ENCODE peak calls at places on chromosomes 13 and 19, in nine cellular contexts. One of them, this sample, is unnamed.

GRCh38 chr19:41548954-41549688 is 26.8 kb upstream of the CEACAM21 start:
- DNase-seq in NCI-H1092: no peak
- DNase-seq in CD8-positive, alpha-beta T cell: peak; percentile 80
- DNase-seq in naive B cell: peak; percentile 76
- DNase-seq in HT-29: no peak
- DNase-seq in RCC 7860: no peak
- DNase-seq in nucleus accumbens: no peak
- DNase-seq in uterus: no peak
- DNase-seq in astrocyte of the cerebellum: no peak
- DNase-seq in this sample: no peak

GRCh38 chr19:54478677-54479266 is 5.7 kb upstream of the CDC42EP5 start:
- DNase-seq in NCI-H1092: peak; percentile 11
- DNase-seq in CD8-positive, alpha-beta T cell: no peak
- DNase-seq in naive B cell: peak; percentile 50
- DNase-seq in HT-29: peak; percentile 76
- DNase-seq in RCC 7860: no peak
- DNase-seq in nucleus accumbens: no peak
- DNase-seq in uterus: no peak
- DNase-seq in astrocyte of the cerebellum: peak; percentile 23
- DNase-seq in this sample: peak; percentile 55

GRCh38 chr13:30352121-30352520 is 44.8 kb upstream of the KATNAL1 start:
- DNase-seq in NCI-H1092: no peak
- DNase-seq in CD8-positive, alpha-beta T cell: no peak
- DNase-seq in naive B cell: no peak
- DNase-seq in HT-29: no peak
- DNase-seq in RCC 7860: no peak
- DNase-seq in nucleus accumbens: no peak
- DNase-seq in uterus: no peak
- DNase-seq in astrocyte of the cerebellum: no peak
- DNase-seq in this sample: no peak

GRCh38 chr13:109743706-109744453 is 42.5 kb downstream of the IRS2 start:
- DNase-seq in NCI-H1092: no peak
- DNase-seq in CD8-positive, alpha-beta T cell: no peak
- DNase-seq in naive B cell: no peak
- DNase-seq in HT-29: peak; percentile 92
- DNase-seq in RCC 7860: no peak
- DNase-seq in nucleus accumbens: no peak
- DNase-seq in uterus: peak; percentile 24
- DNase-seq in astrocyte of the cerebellum: no peak
- DNase-seq in this sample: peak; percentile 89

GRCh38 chr13:45224181-45224580 is 23.3 kb upstream of the KCTD4 start:
- DNase-seq in NCI-H1092: no peak
- DNase-seq in CD8-positive, alpha-beta T cell: no peak
- DNase-seq in naive B cell: no peak
- DNase-seq in HT-29: no peak
- DNase-seq in RCC 7860: no peak
- DNase-seq in nucleus accumbens: no peak
- DNase-seq in uterus: no peak
- DNase-seq in astrocyte of the cerebellum: no peak
- DNase-seq in this sample: no peak

GRCh38 chr19:48881741-48882657 is 9.8 kb downstream of the PPP1R15A start:
- DNase-seq in NCI-H1092: no peak
- DNase-seq in CD8-positive, alpha-beta T cell: peak; percentile 24
- DNase-seq in naive B cell: peak; percentile 33
- DNase-seq in HT-29: peak; percentile 54
- DNase-seq in RCC 7860: no peak
- DNase-seq in nucleus accumbens: no peak
- DNase-seq in uterus: no peak
- DNase-seq in astrocyte of the cerebellum: no peak
- DNase-seq in this sample: no peak

GRCh38 chr13:41767801-41768200 is 193.1 kb downstream of the VWA8 start:
- DNase-seq in NCI-H1092: no peak
- DNase-seq in CD8-positive, alpha-beta T cell: no peak
- DNase-seq in naive B cell: no peak
- DNase-seq in HT-29: no peak
- DNase-seq in RCC 7860: no peak
- DNase-seq in nucleus accumbens: no peak
- DNase-seq in uterus: no peak
- DNase-seq in astrocyte of the cerebellum: peak; percentile 31
- DNase-seq in this sample: peak; percentile 22

GRCh38 chr19:2181618-2181997 is 17.9 kb downstream of the DOT1L start:
- DNase-seq in NCI-H1092: no peak
- DNase-seq in CD8-positive, alpha-beta T cell: no peak
- DNase-seq in naive B cell: no peak
- DNase-seq in HT-29: no peak
- DNase-seq in RCC 7860: no peak
- DNase-seq in nucleus accumbens: peak; percentile 36
- DNase-seq in uterus: no peak
- DNase-seq in astrocyte of the cerebellum: no peak
- DNase-seq in this sample: no peak

GRCh38 chr19:19460761-19461265 is 54.5 kb downstream of the TSSK6 start:
- DNase-seq in NCI-H1092: no peak
- DNase-seq in CD8-positive, alpha-beta T cell: peak; percentile 69
- DNase-seq in naive B cell: peak; percentile 49
- DNase-seq in HT-29: no peak
- DNase-seq in RCC 7860: no peak
- DNase-seq in nucleus accumbens: no peak
- DNase-seq in uterus: peak; percentile 42
- DNase-seq in astrocyte of the cerebellum: no peak
- DNase-seq in this sample: no peak

GRCh38 chr19:45224645-45225044 is 20.6 kb downstream of the EXOC3L2 start:
- DNase-seq in NCI-H1092: no peak
- DNase-seq in CD8-positive, alpha-beta T cell: no peak
- DNase-seq in naive B cell: no peak
- DNase-seq in HT-29: no peak
- DNase-seq in RCC 7860: no peak
- DNase-seq in nucleus accumbens: no peak
- DNase-seq in uterus: no peak
- DNase-seq in astrocyte of the cerebellum: no peak
- DNase-seq in this sample: no peak

GRCh38 chr13:86572115-86572514 is 772.9 kb upstream of the SLITRK6 start:
- DNase-seq in NCI-H1092: no peak
- DNase-seq in CD8-positive, alpha-beta T cell: no peak
- DNase-seq in naive B cell: no peak
- DNase-seq in HT-29: no peak
- DNase-seq in RCC 7860: peak; percentile 45
- DNase-seq in nucleus accumbens: no peak
- DNase-seq in uterus: no peak
- DNase-seq in astrocyte of the cerebellum: peak; percentile 15
- DNase-seq in this sample: peak; percentile 57

GRCh38 chr19:33740811-33741396 is 55.8 kb upstream of the KCTD15 start:
- DNase-seq in NCI-H1092: no peak
- DNase-seq in CD8-positive, alpha-beta T cell: peak; percentile 13
- DNase-seq in naive B cell: no peak
- DNase-seq in HT-29: peak; percentile 63
- DNase-seq in RCC 7860: no peak
- DNase-seq in nucleus accumbens: no peak
- DNase-seq in uterus: no peak
- DNase-seq in astrocyte of the cerebellum: peak; percentile 20
- DNase-seq in this sample: peak; percentile 45

GRCh38 chr13:20566424-20566916 is 487 bp upstream of the IFT88 start:
- DNase-seq in NCI-H1092: no peak
- DNase-seq in CD8-positive, alpha-beta T cell: no peak
- DNase-seq in naive B cell: no peak
- DNase-seq in HT-29: peak; percentile 94
- DNase-seq in RCC 7860: peak; percentile 74
- DNase-seq in nucleus accumbens: no peak
- DNase-seq in uterus: no peak
- DNase-seq in astrocyte of the cerebellum: peak; percentile 19
- DNase-seq in this sample: peak; percentile 78

GRCh38 chr19:49408816-49409440 is 14.3 kb downstream of the PTH2 start:
- DNase-seq in NCI-H1092: no peak
- DNase-seq in CD8-positive, alpha-beta T cell: no peak
- DNase-seq in naive B cell: no peak
- DNase-seq in HT-29: no peak
- DNase-seq in RCC 7860: peak; percentile 57
- DNase-seq in nucleus accumbens: no peak
- DNase-seq in uterus: no peak
- DNase-seq in astrocyte of the cerebellum: no peak
- DNase-seq in this sample: no peak

GRCh38 chr19:41175825-41176734 is 16.9 kb upstream of the CYP2S1 start:
- DNase-seq in NCI-H1092: no peak
- DNase-seq in CD8-positive, alpha-beta T cell: peak; percentile 51
- DNase-seq in naive B cell: no peak
- DNase-seq in HT-29: peak; percentile 99
- DNase-seq in RCC 7860: peak; percentile 45
- DNase-seq in nucleus accumbens: peak; percentile 11
- DNase-seq in uterus: no peak
- DNase-seq in astrocyte of the cerebellum: peak; percentile 50
- DNase-seq in this sample: peak; percentile 81

GRCh38 chr13:37869756-37870488 is at the start of gene TRPC4:
- DNase-seq in NCI-H1092: peak; percentile 23
- DNase-seq in CD8-positive, alpha-beta T cell: no peak
- DNase-seq in naive B cell: no peak
- DNase-seq in HT-29: no peak
- DNase-seq in RCC 7860: peak; percentile 67
- DNase-seq in nucleus accumbens: no peak
- DNase-seq in uterus: peak; percentile 50
- DNase-seq in astrocyte of the cerebellum: peak; percentile 46
- DNase-seq in this sample: peak; percentile 78

GRCh38 chr19:11478167-11479089 is 2.4 kb downstream of the ELAVL3 start:
- DNase-seq in NCI-H1092: no peak
- DNase-seq in CD8-positive, alpha-beta T cell: no peak
- DNase-seq in naive B cell: peak; percentile 19
- DNase-seq in HT-29: no peak
- DNase-seq in RCC 7860: no peak
- DNase-seq in nucleus accumbens: no peak
- DNase-seq in uterus: no peak
- DNase-seq in astrocyte of the cerebellum: no peak
- DNase-seq in this sample: no peak

GRCh38 chr13:31824705-31825512 is 85.6 kb downstream of the RXFP2 start:
- DNase-seq in NCI-H1092: no peak
- DNase-seq in CD8-positive, alpha-beta T cell: no peak
- DNase-seq in naive B cell: no peak
- DNase-seq in HT-29: peak; percentile 73
- DNase-seq in RCC 7860: no peak
- DNase-seq in nucleus accumbens: no peak
- DNase-seq in uterus: no peak
- DNase-seq in astrocyte of the cerebellum: no peak
- DNase-seq in this sample: peak; percentile 24

GRCh38 chr19:45200614-45201013 is 22.0 kb downstream of the BLOC1S3 start:
- DNase-seq in NCI-H1092: no peak
- DNase-seq in CD8-positive, alpha-beta T cell: no peak
- DNase-seq in naive B cell: no peak
- DNase-seq in HT-29: peak; percentile 51
- DNase-seq in RCC 7860: no peak
- DNase-seq in nucleus accumbens: peak; percentile 36
- DNase-seq in uterus: no peak
- DNase-seq in astrocyte of the cerebellum: peak; percentile 24
- DNase-seq in this sample: peak; percentile 55

GRCh38 chr13:67134322-67135129 is 95.6 kb downstream of the PCDH9 start:
- DNase-seq in NCI-H1092: peak; percentile 22
- DNase-seq in CD8-positive, alpha-beta T cell: no peak
- DNase-seq in naive B cell: no peak
- DNase-seq in HT-29: no peak
- DNase-seq in RCC 7860: no peak
- DNase-seq in nucleus accumbens: no peak
- DNase-seq in uterus: no peak
- DNase-seq in astrocyte of the cerebellum: no peak
- DNase-seq in this sample: no peak

GRCh38 chr13:35808846-35809245 is 322.3 kb downstream of the DCLK1 start:
- DNase-seq in NCI-H1092: no peak
- DNase-seq in CD8-positive, alpha-beta T cell: no peak
- DNase-seq in naive B cell: no peak
- DNase-seq in HT-29: no peak
- DNase-seq in RCC 7860: no peak
- DNase-seq in nucleus accumbens: no peak
- DNase-seq in uterus: no peak
- DNase-seq in astrocyte of the cerebellum: no peak
- DNase-seq in this sample: no peak

GRCh38 chr13:81001828-81002385 is 661.0 kb upstream of the SPRY2 start:
- DNase-seq in NCI-H1092: no peak
- DNase-seq in CD8-positive, alpha-beta T cell: no peak
- DNase-seq in naive B cell: no peak
- DNase-seq in HT-29: no peak
- DNase-seq in RCC 7860: no peak
- DNase-seq in nucleus accumbens: no peak
- DNase-seq in uterus: no peak
- DNase-seq in astrocyte of the cerebellum: no peak
- DNase-seq in this sample: no peak

This sample was measured in MCF 10A.